ENCODE peak calls at places on chromosomes 1 and 21, in six cellular contexts. F, R, L, V, M and B are unnamed samples.

GRCh38 chr21:43016728-43017127 is 42.4 kb downstream of the PKNOX1 start:
- DNase-seq in M (no peak), V (no peak), L (no peak), F (no peak), R (no peak), B (no peak)

GRCh38 chr1:178093958-178094751 is at the start of gene RASAL2:
- DNase-seq in V (peak; percentile 33), L (no peak), F (no peak), R (peak; percentile 78), M (peak; percentile 41), B (peak; percentile 70)

GRCh38 chr1:94081566-94082344 is 39.2 kb downstream of the ABCA4 start:
- DNase-seq in V (no peak), R (no peak), F (no peak), L (no peak), M (no peak), B (no peak)

GRCh38 chr1:16464917-16465625 is 24.5 kb downstream of the NECAP2 start:
- DNase-seq in R (no peak), L (no peak), M (no peak), V (no peak), F (no peak), B (no peak)

GRCh38 chr1:2468041-2468472 is 8.0 kb upstream of the PLCH2 start:
- DNase-seq in F (no peak), R (peak; percentile 78), V (no peak), L (no peak), M (no peak), B (peak; percentile 5)

GRCh38 chr1:188735567-188735966 is 1742.1 kb downstream of the BRINP3 start:
- DNase-seq in F (peak; percentile 4), R (no peak), M (peak; percentile 2), L (no peak), V (no peak), B (no peak)

GRCh38 chr1:201584510-201584991 is 45.6 kb downstream of the NAV1 start:
- DNase-seq in L (no peak), V (no peak), M (no peak), F (no peak), R (no peak), B (no peak)

GRCh38 chr1:76572229-76572628 is 295.1 kb upstream of the ST6GALNAC5 start:
- DNase-seq in V (no peak), L (no peak), F (no peak), R (no peak), M (no peak), B (no peak)

GRCh38 chr1:9838946-9839345 is 15.2 kb upstream of the CLSTN1 start:
- DNase-seq in F (no peak), V (no peak), M (no peak), R (no peak), L (no peak), B (no peak)

GRCh38 chr1:113811353-113811887 is 856 bp downstream of the RSBN1 start:
- DNase-seq in R (peak; percentile 24), F (no peak), L (no peak), V (peak; percentile 5), M (peak; percentile 9), B (peak; percentile 65)

GRCh38 chr1:216485042-216485441 is 61.8 kb upstream of the USH2A start:
- DNase-seq in R (no peak), M (no peak), L (no peak), F (no peak), V (no peak), B (no peak)

GRCh38 chr1:6475381-6476133 is 9.6 kb upstream of the TNFRSF25 start:
- DNase-seq in M (no peak), F (no peak), L (no peak), R (peak; percentile 96), V (no peak), B (no peak)

GRCh38 chr1:211825990-211826389 is 4.6 kb downstream of the LPGAT1 start:
- DNase-seq in L (no peak), V (no peak), F (no peak), R (no peak), M (no peak), B (no peak)

GRCh38 chr21:36860736-36861594 is 105.5 kb downstream of the HLCS start:
- DNase-seq in R (peak; percentile 28), L (no peak), V (no peak), F (no peak), M (peak; percentile 72), B (peak; percentile 62)
- TF ChIP-seq POLR2A in R (no peak), L (no peak), V (no peak), F (no peak), M (no peak), B (no peak)

GRCh38 chr1:108559215-108560142 is at the start of gene EEIG2:
- DNase-seq in V (peak; percentile 61), L (peak; percentile 58), F (peak; percentile 69), M (peak; percentile 48), R (peak; percentile 96), B (peak; percentile 88)
- TF ChIP-seq POLR2AphosphoS5 in V (no peak), L (no peak), F (peak; percentile 58), M (no peak), R (peak; percentile 68), B (peak; percentile 69)

GRCh38 chr1:109618614-109619404 is 607 bp downstream of the GNAT2 start:
- DNase-seq in V (no peak), L (no peak), M (peak; percentile 51), F (no peak), R (no peak), B (no peak)
- H3K9ac ChIP-seq in V (no peak overlapping the region), L (peak overlapping the region; percentile 86), M (peak overlapping the region; percentile 87), F (peak overlapping the region; percentile 99), R (peak overlapping the region; percentile 86), B (peak overlapping the region; percentile 96)

GRCh38 chr1:20487236-20487590 is 1.2 kb upstream of the CAMK2N1 start:
- DNase-seq in R (no peak), V (no peak), F (no peak), M (no peak), L (no peak), B (no peak)

GRCh38 chr1:20486457-20487235 is 636 bp upstream of the CAMK2N1 start:
- DNase-seq in M (peak; percentile 84), F (no peak), R (peak; percentile 93), L (no peak), V (no peak), B (peak; percentile 42)

GRCh38 chr1:20483833-20484525 is 2.0 kb downstream of the CAMK2N1 start:
- DNase-seq in F (no peak), L (no peak), V (no peak), R (no peak), M (no peak), B (peak; percentile 49)

GRCh38 chr1:20484526-20485462 is 1.2 kb downstream of the CAMK2N1 start:
- DNase-seq in R (no peak), F (no peak), V (no peak), M (no peak), L (no peak), B (peak; percentile 43)

GRCh38 chr1:20485527-20486456 is at the start of gene CAMK2N1:
- DNase-seq in L (no peak), M (peak; percentile 55), F (no peak), R (peak; percentile 91), V (no peak), B (peak; percentile 44)
- TF ChIP-seq POLR2A in L (no peak), M (no peak), F (peak; percentile 17), R (no peak), V (no peak), B (peak; percentile 54)

DNA sequence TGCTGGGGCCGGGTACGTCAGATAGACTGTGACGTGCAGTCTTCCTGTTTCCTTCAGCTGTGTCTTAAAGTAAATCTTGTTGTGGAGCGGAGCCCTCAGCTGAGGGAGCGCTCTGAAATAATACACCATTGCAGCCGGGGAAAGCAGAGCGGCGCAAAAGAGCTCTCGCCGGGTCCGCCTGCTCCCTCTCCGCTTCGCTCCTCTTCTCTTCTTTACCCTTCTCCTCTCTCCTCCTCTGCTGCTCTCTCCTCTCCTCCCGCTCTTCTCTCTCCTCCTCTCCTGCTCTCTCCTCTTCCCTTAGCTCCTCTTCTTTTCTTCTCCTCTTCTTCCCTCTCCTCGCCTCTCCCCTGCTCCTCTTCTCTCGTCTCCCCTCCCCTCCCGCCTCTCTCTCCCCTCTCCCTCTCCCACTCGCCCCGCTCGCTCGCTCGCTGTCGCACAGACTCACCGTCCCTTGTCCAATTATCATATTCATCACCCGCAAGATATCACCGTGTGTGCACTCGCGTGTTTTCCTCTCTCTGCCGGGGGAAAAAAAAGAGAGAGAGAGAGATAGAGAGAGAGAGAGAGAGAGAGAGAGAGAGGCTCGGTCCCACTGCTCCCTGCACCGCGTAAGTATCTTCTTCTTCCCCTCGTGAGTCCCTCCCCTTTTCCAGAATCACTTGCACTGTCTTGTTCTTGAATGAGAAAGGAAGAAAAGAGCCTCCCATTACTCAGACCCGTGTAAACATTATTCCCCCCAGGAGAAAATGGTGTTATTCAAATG is at the start of gene PROX1:
- DNase-seq in M (peak; percentile 87), F (no peak), V (no peak), L (no peak), R (peak; percentile 28), B (peak; percentile 97)
- TF ChIP-seq POLR2AphosphoS5 in M (peak; percentile 81), F (no peak), V (no peak), L (no peak), R (no peak), B (peak; percentile 71)

GRCh38 chr1:205442051-205442721 is 13.7 kb downstream of the BLACAT1 start:
- DNase-seq in V (no peak), L (no peak), M (no peak), F (no peak), R (no peak), B (no peak)
- H3K9ac ChIP-seq in V (no peak overlapping the region), L (no peak overlapping the region), M (peak overlapping the region; percentile 15), F (peak overlapping the region; percentile 52), R (no peak overlapping the region), B (no peak overlapping the region)

DNA sequence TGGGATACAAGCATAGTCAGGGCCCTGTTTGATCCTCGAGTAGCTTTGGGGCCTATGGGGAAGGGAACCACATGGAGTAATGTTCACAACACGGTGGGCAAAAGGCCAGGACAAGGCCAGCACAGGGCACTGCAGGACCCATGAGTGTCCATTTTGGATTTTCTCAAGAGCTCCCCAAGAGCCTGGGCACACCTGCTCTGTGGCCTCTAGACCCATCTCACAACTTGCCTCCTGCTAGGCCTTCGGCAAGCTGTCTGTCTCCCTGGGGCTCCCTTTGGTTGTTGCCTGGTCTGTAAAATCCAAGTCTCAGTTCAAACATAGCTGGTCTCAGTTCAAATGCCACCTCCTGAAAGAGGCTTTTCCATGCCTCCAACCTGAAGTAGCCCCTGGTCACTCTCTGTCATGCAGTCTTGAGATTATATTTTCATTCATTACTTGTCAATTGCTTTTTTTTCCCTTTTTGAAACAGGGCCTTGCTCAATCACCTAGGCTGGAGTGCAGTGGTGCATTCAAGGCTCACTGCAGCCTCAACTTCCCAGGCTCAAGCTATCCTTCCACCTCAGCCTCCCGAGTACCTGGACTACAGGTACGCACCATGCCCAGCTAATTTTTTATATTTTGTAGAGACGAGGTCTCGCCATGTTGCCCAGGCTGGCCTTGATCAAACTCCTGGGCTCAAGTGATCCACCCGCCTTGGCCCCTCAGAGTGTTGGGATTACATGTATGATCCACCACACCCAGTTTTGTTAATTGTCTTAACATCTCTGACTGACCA is 107.4 kb downstream of the MATN1 start:
- DNase-seq in L (no peak), F (no peak), M (no peak), R (no peak), V (no peak), B (no peak)
- TF ChIP-seq POLR2A in L (no peak), F (no peak), M (no peak), R (no peak), V (no peak), B (no peak)

DNA sequence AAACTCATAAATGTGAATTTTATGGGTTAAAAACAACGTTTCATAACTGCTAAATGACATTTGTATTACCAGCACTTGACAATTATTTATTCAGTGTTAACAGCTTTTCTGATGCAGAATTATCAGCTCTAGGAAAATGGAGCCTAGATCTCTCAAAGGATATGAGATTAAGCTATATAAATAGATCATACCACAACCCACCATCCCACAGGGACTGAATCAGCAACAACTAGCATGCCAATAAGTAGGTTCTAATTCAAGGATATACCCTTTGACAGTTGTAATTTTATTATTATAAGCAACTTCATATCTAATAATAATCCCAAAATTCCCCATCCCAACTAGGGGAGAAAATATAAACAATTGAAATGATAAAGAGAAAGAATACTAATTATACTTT is 275.4 kb upstream of the RGS18 start:
- DNase-seq in L (no peak), V (no peak), M (no peak), R (no peak), F (no peak), B (no peak)
- TF ChIP-seq POLR2AphosphoS5 in L (no peak), V (no peak), M (no peak), R (no peak), F (no peak), B (no peak)